ENCODE peak calls at places on chromosome 20, in seven cellular contexts. P is AG20443; K is dermis microvascular lymphatic vessel endothelial cell; E is pancreas; T is AG10803; X is activated CD8-positive, alpha-beta memory T cell treated with anti-CD3 and anti-CD28 coated beads for 48 hours; O is astrocyte of the cerebellum. V is an unnamed sample.

GRCh38 chr20:52172392-52173047 is 19.1 kb downstream of the ZFP64 start:
- DNase-seq in P (no peak), K (no peak), E (no peak), T (no peak), X (no peak), O (no peak), V (no peak)

GRCh38 chr20:10982692-10983091 is 308.9 kb upstream of the JAG1 start:
- DNase-seq in P (peak; percentile 92), K (peak; percentile 35), E (no peak), T (peak; percentile 93), X (no peak), O (peak; percentile 73), V (no peak)

GRCh38 chr20:10119336-10119735 is 84.5 kb downstream of the ANKEF1 start:
- DNase-seq in P (no peak), K (no peak), E (no peak), T (no peak), X (no peak), O (no peak), V (no peak)

GRCh38 chr20:51639206-51639832 is 96.8 kb upstream of the NFATC2 start:
- DNase-seq in P (peak; percentile 70), K (peak; percentile 85), E (peak; percentile 64), T (peak; percentile 49), X (peak; percentile 60), O (peak; percentile 54), V (peak; percentile 22)

GRCh38 chr20:34907616-34908469 is 31.4 kb downstream of the ACSS2 start:
- DNase-seq in P (peak; percentile 90), K (peak; percentile 96), E (no peak), T (peak; percentile 86), X (no peak), O (peak; percentile 68), V (no peak)

GRCh38 chr20:62347151-62347404 is 20.0 kb downstream of the LAMA5 start:
- DNase-seq in P (no peak), K (no peak), E (no peak), T (no peak), X (no peak), O (no peak), V (no peak)

GRCh38 chr20:15380770-15381169 is 1043.4 kb upstream of the FLRT3 start:
- DNase-seq in P (no peak), K (no peak), E (no peak), T (no peak), X (no peak), O (no peak), V (no peak)

GRCh38 chr20:32235331-32236047 is 27.8 kb downstream of the POFUT1 start:
- DNase-seq in P (no peak), K (no peak), E (no peak), T (no peak), X (no peak), O (no peak), V (no peak)

GRCh38 chr20:33024263-33024601 is 7.2 kb upstream of the BPIFB6 start:
- DNase-seq in P (no peak), K (no peak), E (no peak), T (no peak), X (no peak), O (no peak), V (no peak)

GRCh38 chr20:47432251-47433210 is 69.2 kb upstream of the NCOA3 start:
- DNase-seq in P (no peak), K (no peak), E (no peak), T (no peak), X (no peak), O (no peak), V (no peak)

GRCh38 chr20:21352703-21353102 is 44.6 kb downstream of the NKX2-4 start:
- DNase-seq in P (peak; percentile 14), K (no peak), E (no peak), T (peak; percentile 37), X (no peak), O (peak; percentile 9), V (no peak)

GRCh38 chr20:41697861-41698559 is 79.8 kb upstream of the CHD6 start:
- DNase-seq in P (peak; percentile 42), K (peak; percentile 44), E (no peak), T (peak; percentile 39), X (no peak), O (peak; percentile 6), V (no peak)

GRCh38 chr20:36885355-36885754 is 9.4 kb downstream of the TLDC2 start:
- DNase-seq in P (no peak), K (peak; percentile 15), E (no peak), T (no peak), X (no peak), O (no peak), V (no peak)

GRCh38 chr20:63116412-63117106 is 99.4 kb downstream of the YTHDF1 start:
- DNase-seq in P (peak; percentile 82), K (peak; percentile 34), E (no peak), T (no peak), X (no peak), O (no peak), V (no peak)

GRCh38 chr20:2301164-2301622 is 5.4 kb downstream of the TGM3 start:
- DNase-seq in P (no peak), K (peak; percentile 31), E (no peak), T (peak; percentile 38), X (no peak), O (no peak), V (no peak)

GRCh38 chr20:41136695-41137411 is 490 bp upstream of the PLCG1 start:
- DNase-seq in P (peak; percentile 99), K (peak; percentile 87), E (peak; percentile 94), T (peak; percentile 74), X (peak; percentile 77), O (no peak), V (peak; percentile 84)

GRCh38 chr20:62310757-62311121 is 7.9 kb downstream of the ADRM1 start:
- DNase-seq in P (no peak), K (no peak), E (no peak), T (no peak), X (no peak), O (no peak), V (no peak)

GRCh38 chr20:20333866-20334265 is 34.0 kb upstream of the INSM1 start:
- DNase-seq in P (no peak), K (no peak), E (no peak), T (no peak), X (no peak), O (no peak), V (no peak)

GRCh38 chr20:44610313-44610965 is 28.1 kb downstream of the PKIG start:
- DNase-seq in P (no peak), K (no peak), E (no peak), T (no peak), X (no peak), O (no peak), V (no peak)

GRCh38 chr20:63177134-63177784 is 38.7 kb downstream of the YTHDF1 start:
- DNase-seq in P (no peak), K (peak; percentile 10), E (peak; percentile 61), T (no peak), X (no peak), O (no peak), V (no peak)

GRCh38 chr20:62365814-62366369 is 1.2 kb downstream of the LAMA5 start:
- DNase-seq in P (no peak), K (no peak), E (peak; percentile 73), T (no peak), X (no peak), O (no peak), V (no peak)

GRCh38 chr20:50315811-50316551 is 125.4 kb downstream of the CEBPB start:
- DNase-seq in P (no peak), K (no peak), E (no peak), T (no peak), X (no peak), O (no peak), V (no peak)

GRCh38 chr20:47334022-47334551 is 22.4 kb downstream of the ZMYND8 start:
- DNase-seq in P (peak; percentile 59), K (peak; percentile 98), E (no peak), T (peak; percentile 89), X (no peak), O (peak; percentile 75), V (no peak)

GRCh38 chr20:42192321-42192720 is 574.1 kb upstream of the CHD6 start:
- DNase-seq in P (no peak), K (no peak), E (no peak), T (no peak), X (no peak), O (no peak), V (no peak)

GRCh38 chr20:8163543-8163942 is 31.5 kb downstream of the PLCB1 start:
- DNase-seq in P (no peak), K (no peak), E (no peak), T (no peak), X (no peak), O (no peak), V (no peak)

GRCh38 chr20:36132802-36133211 is 21.7 kb upstream of the EPB41L1 start:
- DNase-seq in P (no peak), K (no peak), E (no peak), T (no peak), X (no peak), O (no peak), V (no peak)

GRCh38 chr20:34042286-34042685 is 48.6 kb downstream of the RALY start:
- DNase-seq in P (no peak), K (no peak), E (no peak), T (no peak), X (no peak), O (no peak), V (no peak)

GRCh38 chr20:63574156-63574828 is at the start of gene HELZ2:
- DNase-seq in P (peak; percentile 94), K (peak; percentile 65), E (peak; percentile 90), T (peak; percentile 56), X (no peak), O (no peak), V (peak; percentile 22)

GRCh38 chr20:50050660-50051308 is 62.2 kb downstream of the UBE2V1 start:
- DNase-seq in P (peak; percentile 63), K (no peak), E (no peak), T (peak; percentile 43), X (no peak), O (no peak), V (no peak)

GRCh38 chr20:5356921-5357320 is 40.2 kb upstream of the PROKR2 start:
- DNase-seq in P (no peak), K (peak; percentile 29), E (no peak), T (no peak), X (no peak), O (no peak), V (no peak)

GRCh38 chr20:10790013-10790412 is 116.2 kb upstream of the JAG1 start:
- DNase-seq in P (no peak), K (no peak), E (no peak), T (no peak), X (no peak), O (no peak), V (no peak)

GRCh38 chr20:63980806-63981728 is at the start of gene PRPF6:
- DNase-seq in P (peak; percentile 100), K (peak; percentile 97), E (peak; percentile 99), T (peak; percentile 94), X (peak; percentile 86), O (peak; percentile 77), V (peak; percentile 73)

GRCh38 chr20:16619953-16620352 is 46.7 kb upstream of the KIF16B start:
- DNase-seq in P (no peak), K (no peak), E (no peak), T (no peak), X (no peak), O (no peak), V (no peak)

V was measured in amygdala.